ENCODE peak calls at places on chromosome 16, in eight cellular contexts. X, O, I, J, Y, N, W and T are unnamed samples.

GRCh38 chr16:2244301-2244700 is 7.1 kb downstream of the ECI1 start:
- DNase-seq in I (no peak), Y (no peak), X (no peak), J (no peak), W (no peak), O (no peak), N (no peak), T (no peak)

GRCh38 chr16:72066747-72067146 is 3.7 kb downstream of the HPR start:
- DNase-seq in I (no peak), Y (peak; percentile 12), N (peak; percentile 38), O (no peak), W (peak; percentile 52), J (no peak), X (peak; percentile 75), T (peak; percentile 16)

GRCh38 chr16:73396556-73396955 is 348.6 kb upstream of the ZFHX3 start:
- DNase-seq in N (no peak), Y (no peak), W (no peak), X (no peak), I (no peak), J (no peak), O (no peak), T (no peak)

GRCh38 chr16:4918790-4919210 is 18.1 kb downstream of the PPL start:
- DNase-seq in N (no peak), Y (no peak), O (no peak), I (no peak), X (no peak), J (peak; percentile 45), W (no peak), T (no peak)

GRCh38 chr16:68075980-68076379 is 9.2 kb upstream of the NFATC3 start:
- DNase-seq in Y (no peak), J (no peak), X (no peak), W (no peak), O (no peak), I (no peak), N (no peak), T (no peak)

GRCh38 chr16:46427340-46428107 is 193.7 kb downstream of the SHCBP1 start:
- DNase-seq in N (no peak), Y (no peak), X (no peak), W (no peak), O (no peak), J (no peak), I (no peak), T (no peak)

GRCh38 chr16:21302898-21303528 is 24.9 kb upstream of the CRYM start:
- DNase-seq in N (no peak), X (peak; percentile 89), O (no peak), W (peak; percentile 58), J (no peak), I (no peak), Y (peak; percentile 61), T (peak; percentile 52)

GRCh38 chr16:82302007-82302733 is 132.1 kb upstream of the MPHOSPH6 start:
- DNase-seq in N (no peak), W (no peak), I (no peak), J (no peak), Y (no peak), X (no peak), O (no peak), T (no peak)

GRCh38 chr16:50946098-50946497 is 204.2 kb downstream of the CYLD start:
- DNase-seq in W (no peak), O (no peak), N (no peak), J (no peak), I (no peak), Y (no peak), X (no peak), T (no peak)

GRCh38 chr16:73057369-73058210 is 9.7 kb upstream of the ZFHX3 start:
- DNase-seq in O (no peak), N (no peak), W (peak; percentile 48), J (no peak), X (no peak), I (no peak), Y (no peak), T (no peak)

GRCh38 chr16:13291934-13292333 is 390.5 kb downstream of the SHISA9 start:
- DNase-seq in X (no peak), Y (no peak), J (no peak), W (no peak), N (no peak), I (no peak), O (peak; percentile 18), T (no peak)

GRCh38 chr16:49649013-49649785 is 206.7 kb downstream of the ZNF423 start:
- DNase-seq in N (no peak), J (no peak), X (peak; percentile 33), W (peak; percentile 86), I (no peak), Y (no peak), O (no peak), T (no peak)

GRCh38 chr16:9091867-9092281 is 430 bp downstream of the HAPSTR1 start:
- DNase-seq in W (peak; percentile 33), O (peak; percentile 6), Y (no peak), I (no peak), X (no peak), N (peak; percentile 22), J (no peak), T (no peak)

GRCh38 chr16:85025781-85026653 is 1.6 kb upstream of the KIAA0513 start:
- DNase-seq in W (no peak), Y (no peak), N (no peak), I (no peak), O (no peak), J (no peak), X (no peak), T (no peak)

GRCh38 chr16:58640949-58641348 is 11.3 kb upstream of the CNOT1 start:
- DNase-seq in X (no peak), J (no peak), N (no peak), W (no peak), Y (no peak), I (no peak), O (no peak), T (no peak)

GRCh38 chr16:83308414-83308813 is 499.4 kb upstream of the HSBP1 start:
- DNase-seq in J (no peak), O (no peak), N (no peak), W (no peak), X (no peak), Y (no peak), I (no peak), T (no peak)

GRCh38 chr16:7921360-7921759 is 588.7 kb downstream of the RBFOX1 start:
- DNase-seq in W (peak; percentile 7), Y (no peak), J (no peak), O (no peak), N (no peak), X (no peak), I (no peak), T (no peak)

GRCh38 chr16:83356986-83357385 is 450.8 kb upstream of the HSBP1 start:
- DNase-seq in O (no peak), Y (no peak), X (no peak), N (no peak), W (no peak), J (no peak), I (no peak), T (no peak)

GRCh38 chr16:814974-815373 is 14.4 kb upstream of the GNG13 start:
- DNase-seq in X (peak; percentile 31), W (peak; percentile 88), O (no peak), I (no peak), Y (no peak), J (no peak), N (no peak), T (peak; percentile 21)

GRCh38 chr16:2027024-2028010 is 615 bp downstream of the NHERF2 start:
- DNase-seq in X (no peak), W (peak; percentile 56), Y (no peak), J (no peak), N (no peak), O (no peak), I (no peak), T (no peak)

GRCh38 chr16:23294260-23294659 is 7.8 kb upstream of the SCNN1B start:
- DNase-seq in W (no peak), X (no peak), Y (no peak), J (no peak), I (no peak), N (no peak), O (no peak), T (no peak)